ENCODE peak calls at places on chromosomes 3 and 15, in four cellular contexts. One of them, this sample, is unnamed.

GRCh38 chr3:127959873-127960272 is 44.8 kb downstream of the KBTBD12 start:
- DNase-seq in HepG2: peak
- DNase-seq in GM12878: no peak
- DNase-seq in K562: no peak
- DNase-seq in this sample: peak

GRCh38 chr3:194139085-194139976 is 3.4 kb downstream of the HES1 start:
- DNase-seq in HepG2: peak
- DNase-seq in GM12878: no peak
- DNase-seq in K562: peak
- DNase-seq in this sample: peak

GRCh38 chr3:94734201-94734600 is 671.3 kb downstream of the NSUN3 start:
- DNase-seq in HepG2: no peak
- DNase-seq in GM12878: no peak
- DNase-seq in K562: no peak
- DNase-seq in this sample: no peak

GRCh38 chr15:25947336-25948080 is 84.4 kb upstream of the ATP10A start:
- DNase-seq in HepG2: no peak
- DNase-seq in GM12878: no peak
- DNase-seq in K562: no peak
- DNase-seq in this sample: no peak

GRCh38 chr15:49875392-49875791 is 243.6 kb downstream of the ATP8B4 start:
- DNase-seq in HepG2: no peak
- DNase-seq in GM12878: no peak
- DNase-seq in K562: no peak
- DNase-seq in this sample: no peak

GRCh38 chr3:126467611-126467955 is 8.1 kb downstream of the ZXDC start:
- DNase-seq in HepG2: no peak
- DNase-seq in GM12878: no peak
- DNase-seq in K562: no peak
- DNase-seq in this sample: no peak

GRCh38 chr15:93038064-93038705 is 50.8 kb downstream of the RGMA start:
- DNase-seq in HepG2: no peak
- DNase-seq in GM12878: no peak
- DNase-seq in K562: no peak
- DNase-seq in this sample: peak

GRCh38 chr15:52042051-52042851 is 23.2 kb downstream of the MAPK6 start:
- DNase-seq in HepG2: no peak
- DNase-seq in GM12878: no peak
- DNase-seq in K562: peak
- DNase-seq in this sample: no peak

GRCh38 chr3:48466386-48467109 is 20.0 kb downstream of the ATRIP start:
- DNase-seq in HepG2: no peak
- DNase-seq in GM12878: no peak
- DNase-seq in K562: no peak
- DNase-seq in this sample: peak

GRCh38 chr15:33675246-33675645 is 293.1 kb upstream of the CHRM5 start:
- DNase-seq in HepG2: no peak
- DNase-seq in GM12878: no peak
- DNase-seq in K562: peak
- DNase-seq in this sample: peak

GRCh38 chr3:105385179-105385578 is 18.5 kb downstream of the ALCAM start:
- DNase-seq in HepG2: no peak
- DNase-seq in GM12878: no peak
- DNase-seq in K562: no peak
- DNase-seq in this sample: no peak

GRCh38 chr15:38817427-38818155 is 253.0 kb upstream of the RASGRP1 start:
- DNase-seq in HepG2: peak
- DNase-seq in GM12878: peak
- DNase-seq in K562: peak
- DNase-seq in this sample: peak

GRCh38 chr3:127455541-127456450 is 134.7 kb downstream of the TPRA1 start:
- DNase-seq in HepG2: peak
- DNase-seq in GM12878: no peak
- DNase-seq in K562: peak
- DNase-seq in this sample: peak

GRCh38 chr3:85821130-85821756 is 862.5 kb downstream of the CADM2 start:
- DNase-seq in HepG2: peak
- DNase-seq in GM12878: no peak
- DNase-seq in K562: no peak
- DNase-seq in this sample: peak

GRCh38 chr3:138409171-138409570 is 25.2 kb upstream of the ESYT3 start:
- DNase-seq in HepG2: no peak
- DNase-seq in GM12878: no peak
- DNase-seq in K562: no peak
- DNase-seq in this sample: no peak

GRCh38 chr3:155313303-155313702 is 19.8 kb upstream of the STRIT1 start:
- DNase-seq in HepG2: no peak
- DNase-seq in GM12878: no peak
- DNase-seq in K562: no peak
- DNase-seq in this sample: no peak

GRCh38 chr3:24605511-24605910 is 110.9 kb upstream of the THRB start:
- DNase-seq in HepG2: no peak
- DNase-seq in GM12878: no peak
- DNase-seq in K562: no peak
- DNase-seq in this sample: no peak

GRCh38 chr3:99751649-99752048 is 66.0 kb upstream of the CMSS1 start:
- DNase-seq in HepG2: no peak
- DNase-seq in GM12878: no peak
- DNase-seq in K562: no peak
- DNase-seq in this sample: no peak

GRCh38 chr3:134308350-134308891 is 57.8 kb upstream of the RYK start:
- DNase-seq in HepG2: peak
- DNase-seq in GM12878: peak
- DNase-seq in K562: peak
- DNase-seq in this sample: peak

GRCh38 chr3:4426782-4427344 is 40.2 kb downstream of the SUMF1 start:
- DNase-seq in HepG2: peak
- DNase-seq in GM12878: peak
- DNase-seq in K562: no peak
- DNase-seq in this sample: peak

GRCh38 chr3:131329774-131330173 is 51.8 kb upstream of the NUDT16 start:
- DNase-seq in HepG2: no peak
- DNase-seq in GM12878: no peak
- DNase-seq in K562: no peak
- DNase-seq in this sample: no peak

GRCh38 chr3:189225431-189225830 is 53.7 kb downstream of the TPRG1 start:
- DNase-seq in HepG2: no peak
- DNase-seq in GM12878: no peak
- DNase-seq in K562: no peak
- DNase-seq in this sample: no peak

GRCh38 chr3:106850429-106850828 is 526.8 kb upstream of the CCDC54 start:
- DNase-seq in HepG2: no peak
- DNase-seq in GM12878: no peak
- DNase-seq in K562: no peak
- DNase-seq in this sample: no peak

GRCh38 chr3:147649475-147649874 is 240.3 kb downstream of the ZIC1 start:
- DNase-seq in HepG2: no peak
- DNase-seq in GM12878: no peak
- DNase-seq in K562: no peak
- DNase-seq in this sample: no peak

GRCh38 chr3:86771741-86772512 is 219.0 kb downstream of the VGLL3 start:
- DNase-seq in HepG2: no peak
- DNase-seq in GM12878: no peak
- DNase-seq in K562: no peak
- DNase-seq in this sample: no peak

GRCh38 chr15:90617171-90617570 is 87.4 kb downstream of the CRTC3 start:
- DNase-seq in HepG2: no peak
- DNase-seq in GM12878: no peak
- DNase-seq in K562: no peak
- DNase-seq in this sample: no peak

GRCh38 chr3:40973141-40973540 is 226.2 kb upstream of the CTNNB1 start:
- DNase-seq in HepG2: no peak
- DNase-seq in GM12878: no peak
- DNase-seq in K562: no peak
- DNase-seq in this sample: no peak

GRCh38 chr15:78242128-78242527 is 7.8 kb upstream of the ACSBG1 start:
- DNase-seq in HepG2: peak
- DNase-seq in GM12878: no peak
- DNase-seq in K562: peak
- DNase-seq in this sample: peak

GRCh38 chr3:44885618-44886017 is 11.2 kb downstream of the TGM4 start:
- DNase-seq in HepG2: peak
- DNase-seq in GM12878: no peak
- DNase-seq in K562: no peak
- DNase-seq in this sample: peak

GRCh38 chr3:115512565-115513410 is 110.5 kb upstream of the GAP43 start:
- DNase-seq in HepG2: no peak
- DNase-seq in GM12878: no peak
- DNase-seq in K562: no peak
- DNase-seq in this sample: peak

GRCh38 chr3:167653750-167654149 is at the start of gene WDR49:
- DNase-seq in HepG2: no peak
- DNase-seq in GM12878: no peak
- DNase-seq in K562: no peak
- DNase-seq in this sample: no peak

DNA sequence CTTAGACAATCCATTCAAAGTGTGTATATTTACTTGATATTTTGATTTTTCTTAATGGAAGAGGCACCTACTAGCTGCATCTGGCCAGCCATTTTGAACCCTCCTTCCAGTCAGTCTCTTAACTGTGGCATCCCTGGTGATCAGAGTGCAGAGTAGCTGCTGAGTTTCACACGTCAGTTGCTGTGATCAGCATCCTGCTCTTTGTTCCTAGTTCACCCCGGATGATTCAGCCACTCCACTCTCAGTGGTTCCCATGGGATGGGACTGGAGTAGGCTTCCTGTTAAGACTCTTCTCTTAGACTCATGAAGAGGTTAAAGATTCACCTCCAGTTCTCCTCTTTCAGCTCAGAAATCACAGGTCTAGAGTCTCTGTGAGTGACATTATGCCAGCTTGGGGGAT is 75.8 kb downstream of the STXBP5L start:
- DNase-seq in HepG2: no peak
- DNase-seq in GM12878: no peak
- DNase-seq in K562: no peak
- DNase-seq in this sample: no peak
- TF ChIP-seq MXI1 in HepG2: no peak
- TF ChIP-seq MXI1 in GM12878: no peak
- TF ChIP-seq MXI1 in K562: no peak
- TF ChIP-seq MXI1 in this sample: no peak

DNA sequence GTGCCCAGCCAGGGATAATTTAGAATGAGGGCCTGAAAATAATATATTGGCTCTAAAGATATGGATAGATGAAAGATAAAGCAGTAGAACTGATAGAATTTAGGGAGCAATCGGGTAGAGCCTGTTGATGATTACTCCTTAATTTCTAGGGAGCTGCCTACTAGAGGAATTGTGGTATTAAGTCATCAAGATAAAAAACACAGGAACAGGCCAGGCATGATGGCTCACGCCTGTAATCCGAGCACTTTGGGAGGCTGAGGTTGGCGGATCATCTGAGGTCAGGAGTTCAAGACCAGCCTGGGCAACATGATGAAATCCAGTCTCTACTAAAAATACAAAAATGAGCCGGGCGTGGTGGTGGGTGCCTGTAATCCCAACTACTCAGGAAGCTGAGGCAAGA is 130.4 kb downstream of the PCCB start:
- DNase-seq in HepG2: no peak
- DNase-seq in GM12878: no peak
- DNase-seq in K562: no peak
- DNase-seq in this sample: no peak
- TF ChIP-seq JUND in HepG2: no peak
- TF ChIP-seq JUND in GM12878: no peak
- TF ChIP-seq JUND in K562: no peak
- TF ChIP-seq JUND in this sample: no peak

DNA sequence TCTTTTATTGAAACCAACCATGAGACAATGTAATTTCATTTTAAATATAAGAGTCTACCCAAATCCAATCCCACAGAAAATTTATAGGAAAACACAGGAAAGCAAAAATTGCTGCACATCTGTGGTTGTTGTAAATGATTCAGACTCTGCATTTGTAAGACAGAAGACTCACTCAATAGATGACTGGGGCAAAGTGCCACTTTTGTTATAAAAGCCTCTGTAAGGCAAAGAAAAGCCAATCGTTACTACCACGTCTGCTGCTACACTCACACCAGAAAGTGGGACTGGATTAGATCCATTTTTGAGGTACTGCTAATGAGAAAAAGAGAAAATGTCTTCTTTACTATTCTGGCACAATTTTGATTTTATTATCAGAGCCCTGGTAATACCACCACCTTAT is 74.9 kb downstream of the SEMA6D start:
- DNase-seq in HepG2: no peak
- DNase-seq in GM12878: no peak
- DNase-seq in K562: no peak
- DNase-seq in this sample: no peak
- TF ChIP-seq MXI1 in HepG2: no peak
- TF ChIP-seq MXI1 in GM12878: no peak
- TF ChIP-seq MXI1 in K562: no peak
- TF ChIP-seq MXI1 in this sample: no peak

GRCh38 chr3:149376728-149377407 is 581 bp downstream of the TM4SF1 start:
- DNase-seq in HepG2: no peak
- DNase-seq in GM12878: no peak
- DNase-seq in K562: no peak
- DNase-seq in this sample: no peak

GRCh38 chr3:149375164-149375823 is 2.2 kb downstream of the TM4SF1 start:
- DNase-seq in HepG2: no peak
- DNase-seq in GM12878: no peak
- DNase-seq in K562: no peak
- DNase-seq in this sample: no peak

GRCh38 chr3:149374391-149374790 is 3.1 kb downstream of the TM4SF1 start:
- DNase-seq in HepG2: no peak
- DNase-seq in GM12878: no peak
- DNase-seq in K562: no peak
- DNase-seq in this sample: no peak

GRCh38 chr3:149377408-149378111 is at the start of gene TM4SF1:
- DNase-seq in HepG2: peak
- DNase-seq in GM12878: no peak
- DNase-seq in K562: no peak
- DNase-seq in this sample: no peak

DNA sequence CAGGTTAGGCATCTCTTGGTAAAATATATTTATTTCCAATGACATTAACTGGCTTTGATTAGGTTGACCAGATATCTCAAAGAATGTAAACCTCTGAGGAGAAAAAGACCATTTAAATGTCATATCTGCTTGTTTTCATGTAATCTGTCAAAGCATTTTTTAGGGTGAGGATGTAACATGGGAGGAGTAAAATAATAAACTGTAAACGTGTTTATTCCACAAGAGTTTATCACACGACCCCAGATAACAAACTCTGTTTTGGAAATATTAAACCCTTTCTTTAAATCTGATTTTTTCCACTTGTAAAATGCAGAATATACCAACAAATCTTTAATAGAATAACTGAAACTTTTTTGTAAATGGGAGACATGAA is 1.6 kb downstream of the TM4SF1 start:
- DNase-seq in HepG2: no peak
- DNase-seq in GM12878: no peak
- DNase-seq in K562: no peak
- DNase-seq in this sample: no peak
- TF ChIP-seq JUND in HepG2: no peak
- TF ChIP-seq JUND in GM12878: no peak
- TF ChIP-seq JUND in K562: no peak
- TF ChIP-seq JUND in this sample: no peak

GRCh38 chr3:157436583-157437300 is at the start of gene PTX3:
- DNase-seq in HepG2: no peak
- DNase-seq in GM12878: no peak
- DNase-seq in K562: no peak
- DNase-seq in this sample: peak
- TF ChIP-seq MXI1 in HepG2: no peak
- TF ChIP-seq MXI1 in GM12878: no peak
- TF ChIP-seq MXI1 in K562: no peak
- TF ChIP-seq MXI1 in this sample: no peak